ENCODE peak calls at places on chromosomes 13 and 19, in four cellular contexts. W is stimulated activated CD8-positive, alpha-beta memory T cell treated with anti-CD3 and anti-CD28 coated beads, Interleukin-12 subunit alpha, Interleukin-12 subunit beta, amount 100 ng/mL, for 4 hours; S is central memory CD8-positive, alpha-beta T cell; T is stimulated activated CD4-positive, alpha-beta T cell treated with anti-CD3 and anti-CD28 coated beads, Interleukin-2, amount 100 ng/mL, for 48 hours. R is an unnamed sample.

GRCh38 chr19:17625980-17626379 is 62.2 kb downstream of the UNC13A start:
- DNase-seq in T (no peak), W (no peak), S (no peak), R (no peak)

GRCh38 chr19:2077398-2077797 is 18.7 kb downstream of the MOB3A start:
- DNase-seq in T (no peak), W (no peak), S (no peak), R (no peak)

GRCh38 chr19:55552620-55553019 is 7.3 kb upstream of the SBK3 start:
- DNase-seq in T (no peak), S (no peak), W (no peak), R (no peak)

GRCh38 chr13:25725104-25725503 is 326.7 kb downstream of the SHISA2 start:
- DNase-seq in S (no peak), T (no peak), W (no peak), R (no peak)

GRCh38 chr13:68982961-68983619 is 1124.5 kb upstream of the ATXN8OS start:
- DNase-seq in S (no peak), T (no peak), W (no peak), R (no peak)

GRCh38 chr19:4744451-4745170 is 21.0 kb upstream of the DPP9 start:
- DNase-seq in W (no peak), T (no peak), S (no peak), R (no peak)

GRCh38 chr13:113058988-113059850 is 46.4 kb upstream of the F7 start:
- DNase-seq in W (no peak), T (no peak), S (no peak), R (no peak)

GRCh38 chr13:69296130-69296529 is 811.5 kb upstream of the ATXN8OS start:
- DNase-seq in T (no peak), W (no peak), S (no peak), R (no peak)

GRCh38 chr13:77323858-77324257 is 3.0 kb downstream of the MYCBP2 start:
- DNase-seq in T (no peak), S (no peak), W (no peak), R (no peak)

GRCh38 chr19:41735071-41735623 is 20.2 kb upstream of the CEACAM6 start:
- DNase-seq in W (no peak), S (no peak), T (no peak), R (no peak)

R was measured in memory B cell.